ENCODE peak calls at places on chromosome 11, in ten cellular contexts. D is A549; S is HT1080; Z is activated CD8-positive, alpha-beta memory T cell treated with anti-CD3 and anti-CD28 coated beads, Interleukin-2, amount 10 ng/mL, durations not matched to agents 7 days and 5 days; U is stimulated activated CD4-positive, alpha-beta T cell treated with anti-CD3 and anti-CD28 coated beads, Interleukin-1b, Interleukin-23, amount 100 ng/mL, for 4 hours; P is effector CD8-positive, alpha-beta T cell; Y is head of caudate nucleus; J is osteocyte; H is NCI-H1417; I is activated effector memory CD4-positive, alpha-beta T cell treated with anti-CD3 and anti-CD28 coated beads, Interleukin-2, amount 50 U/mL, for 16 hours. X is an unnamed sample.

GRCh38 chr11:44711772-44712608 is 14.8 kb upstream of the TSPAN18 start:
- DNase-seq in Z (no peak), Y (no peak), H (no peak), I (no peak), S (no peak), J (no peak), D (no peak), U (no peak), P (no peak), X (peak)

GRCh38 chr11:6052374-6052773 is 21.8 kb upstream of the OR56A1 start:
- DNase-seq in Z (no peak), J (no peak), H (no peak), S (no peak), D (no peak), P (no peak), I (no peak), U (no peak), Y (no peak), X (no peak)

GRCh38 chr11:115423728-115424459 is 80.3 kb downstream of the CADM1 start:
- DNase-seq in D (no peak), H (peak), U (no peak), Y (no peak), P (no peak), S (no peak), J (no peak), Z (no peak), I (no peak), X (peak)

GRCh38 chr11:64297722-64298358 is 2.3 kb upstream of the CATSPERZ start:
- DNase-seq in P (no peak), I (no peak), D (no peak), H (no peak), J (no peak), Y (no peak), U (no peak), S (no peak), Z (no peak), X (no peak)

GRCh38 chr11:28461338-28461737 is 353.1 kb downstream of the METTL15 start:
- DNase-seq in S (peak), H (no peak), J (no peak), Z (no peak), D (no peak), I (no peak), Y (no peak), P (no peak), U (no peak), X (no peak)

GRCh38 chr11:9624448-9624847 is 39.4 kb upstream of the SWAP70 start:
- DNase-seq in J (no peak), P (no peak), Y (no peak), I (no peak), H (no peak), S (no peak), Z (no peak), D (no peak), U (no peak), X (no peak)

GRCh38 chr11:1546536-1547466 is 25.3 kb downstream of the DUSP8 start:
- DNase-seq in P (no peak), S (no peak), U (peak), J (no peak), Y (peak), Z (no peak), D (peak), H (peak), I (peak), X (peak)

GRCh38 chr11:73647459-73648100 is 1.2 kb downstream of the PLEKHB1 start:
- DNase-seq in J (no peak), D (peak), H (peak), S (peak), Y (peak), Z (peak), I (peak), P (peak), U (peak), X (peak)

GRCh38 chr11:120302001-120302805 is 22.9 kb upstream of the TLCD5 start:
- DNase-seq in Z (no peak), Y (no peak), I (no peak), J (no peak), H (no peak), D (no peak), P (no peak), U (no peak), S (no peak), X (no peak)

GRCh38 chr11:119892311-119892808 is 163.4 kb upstream of the NECTIN1 start:
- DNase-seq in P (no peak), Y (peak), S (no peak), U (no peak), D (no peak), H (no peak), I (no peak), Z (no peak), J (no peak), X (no peak)

GRCh38 chr11:9020881-9021280 is 17.1 kb upstream of the NRIP3 start:
- DNase-seq in S (no peak), U (no peak), Y (no peak), J (no peak), D (no peak), P (no peak), I (no peak), H (no peak), Z (no peak), X (no peak)

GRCh38 chr11:13358871-13359270 is 81.3 kb downstream of the BMAL1 start:
- DNase-seq in Y (no peak), S (peak), D (no peak), I (no peak), H (no peak), U (no peak), Z (no peak), P (no peak), J (no peak), X (no peak)

GRCh38 chr11:17403977-17404759 is 15.7 kb upstream of the KCNJ11 start:
- DNase-seq in J (no peak), Z (no peak), H (peak), Y (no peak), I (no peak), S (peak), U (no peak), P (no peak), D (no peak), X (no peak)

GRCh38 chr11:20762980-20763379 is 93.6 kb downstream of the NELL1 start:
- DNase-seq in J (no peak), D (no peak), I (no peak), H (peak), Y (no peak), Z (no peak), S (no peak), P (no peak), U (no peak), X (peak)